ENCODE peak calls at places on chromosome 18, in five cellular contexts. O is body of pancreas; H is CD8-positive, alpha-beta T cell; D is IMR-90; S is spleen. V is an unnamed sample.

GRCh38 chr18:59056706-59057492 is 82.8 kb upstream of the SEC11C start:
- DNase-seq in S (peak; percentile 90), O (peak; percentile 48), D (peak; percentile 68), H (no peak), V (no peak)

GRCh38 chr18:39053569-39053968 is 1488.0 kb upstream of the CELF4 start:
- DNase-seq in O (no peak), D (no peak), S (no peak), H (no peak), V (no peak)

GRCh38 chr18:59662008-59662701 is 35.1 kb downstream of the CCBE1 start:
- DNase-seq in S (no peak), H (no peak), D (peak; percentile 72), O (no peak), V (no peak)

GRCh38 chr18:76064998-76065397 is 430.0 kb downstream of the ZNF516 start:
- DNase-seq in S (no peak), O (no peak), H (no peak), D (no peak), V (no peak)

GRCh38 chr18:3454365-3455089 is 4.6 kb downstream of the TGIF1 start:
- DNase-seq in O (peak; percentile 40), S (no peak), H (no peak), D (peak; percentile 72), V (no peak)

GRCh38 chr18:72811047-72811446 is 56.7 kb downstream of the NETO1 start:
- DNase-seq in O (no peak), H (no peak), S (no peak), D (no peak), V (no peak)

GRCh38 chr18:42131044-42131939 is 176.3 kb downstream of the PIK3C3 start:
- DNase-seq in S (peak; percentile 28), D (no peak), H (no peak), O (peak; percentile 27), V (no peak)

GRCh38 chr18:23528580-23529472 is 25.5 kb downstream of the RMC1 start:
- DNase-seq in H (no peak), S (no peak), D (peak; percentile 26), O (peak; percentile 17), V (no peak)

GRCh38 chr18:49846263-49846662 is 32.9 kb upstream of the ACAA2 start:
- DNase-seq in H (no peak), O (no peak), D (peak; percentile 35), S (no peak), V (no peak)

DNA sequence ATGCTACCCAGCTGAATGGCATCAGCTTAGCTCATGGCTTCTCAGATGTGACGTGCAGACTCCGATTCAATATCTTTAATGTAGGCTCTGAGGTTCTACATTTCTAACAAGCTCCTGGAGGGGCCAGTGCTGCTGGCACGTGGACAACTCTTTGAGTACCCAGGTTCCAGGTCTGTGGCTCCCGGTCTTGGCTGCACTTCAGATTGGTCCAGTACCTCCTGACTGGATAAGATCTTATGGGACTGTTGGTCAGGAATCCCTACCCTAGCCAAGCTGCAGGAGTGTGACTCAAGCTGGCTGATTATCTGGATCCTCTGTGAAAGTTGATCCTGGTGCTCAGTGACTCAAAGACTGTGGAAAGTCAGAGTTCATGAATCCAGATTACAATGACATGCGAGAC is 222.1 kb downstream of the ANKRD30B start:
- DNase-seq in H (no peak), D (no peak), S (no peak), O (no peak), V (no peak)
- H3K9me3 ChIP-seq in H (no peaks in the 10 kb centered on the region), D (peaks cover 25% of the 10 kb centered on the region), S (no peaks in the 10 kb centered on the region), O (no peaks in the 10 kb centered on the region), V (no peaks in the 10 kb centered on the region)

GRCh38 chr18:13254971-13255927 is 36.7 kb downstream of the LDLRAD4 start:
- DNase-seq in D (no peak), O (no peak), S (peak; percentile 40), H (no peak), V (no peak)
- H3K9me3 ChIP-seq in D (no peaks in the 10 kb centered on the region), O (no peaks in the 10 kb centered on the region), S (no peaks in the 10 kb centered on the region), H (no peaks in the 10 kb centered on the region), V (no peaks in the 10 kb centered on the region)

GRCh38 chr18:71426441-71426840 is 1117.7 kb downstream of the CBLN2 start:
- DNase-seq in O (no peak), D (no peak), H (no peak), S (no peak), V (no peak)

GRCh38 chr18:71431171-71431570 is 1113.0 kb downstream of the CBLN2 start:
- DNase-seq in O (no peak), S (no peak), H (no peak), D (no peak), V (no peak)

GRCh38 chr18:71431689-71432088 is 1112.5 kb downstream of the CBLN2 start:
- DNase-seq in S (no peak), H (no peak), D (no peak), O (no peak), V (no peak)
- H3K9me3 ChIP-seq in S (no peaks in the 10 kb centered on the region), H (no peaks in the 10 kb centered on the region), D (peaks cover 4% of the 10 kb centered on the region), O (no peaks in the 10 kb centered on the region), V (no peaks in the 10 kb centered on the region)

DNA sequence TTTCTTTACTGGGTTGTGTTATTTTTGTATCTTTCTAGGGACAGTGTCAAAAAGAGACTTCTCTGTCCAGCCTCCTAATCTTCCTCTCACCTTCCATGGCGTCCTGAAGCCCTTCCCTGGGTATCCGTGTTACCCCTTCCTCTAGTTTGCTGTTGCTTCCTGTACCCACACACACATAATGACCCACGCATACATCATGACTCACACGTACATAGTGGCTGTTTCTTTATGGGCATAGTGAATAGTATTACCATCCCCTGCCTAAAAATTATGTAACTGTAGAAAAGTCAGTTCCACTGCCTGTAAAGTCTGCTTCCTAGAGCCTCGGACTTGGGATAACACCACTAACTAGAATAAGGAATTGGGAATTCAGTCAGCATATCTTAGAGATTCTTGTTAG is 308.5 kb upstream of the RAB12 start:
- DNase-seq in S (no peak), O (no peak), D (peak; percentile 34), H (no peak), V (no peak)
- H3K9me3 ChIP-seq in S (no peaks in the 10 kb centered on the region), O (no peaks in the 10 kb centered on the region), D (no peaks in the 10 kb centered on the region), H (no peaks in the 10 kb centered on the region), V (no peaks in the 10 kb centered on the region)

DNA sequence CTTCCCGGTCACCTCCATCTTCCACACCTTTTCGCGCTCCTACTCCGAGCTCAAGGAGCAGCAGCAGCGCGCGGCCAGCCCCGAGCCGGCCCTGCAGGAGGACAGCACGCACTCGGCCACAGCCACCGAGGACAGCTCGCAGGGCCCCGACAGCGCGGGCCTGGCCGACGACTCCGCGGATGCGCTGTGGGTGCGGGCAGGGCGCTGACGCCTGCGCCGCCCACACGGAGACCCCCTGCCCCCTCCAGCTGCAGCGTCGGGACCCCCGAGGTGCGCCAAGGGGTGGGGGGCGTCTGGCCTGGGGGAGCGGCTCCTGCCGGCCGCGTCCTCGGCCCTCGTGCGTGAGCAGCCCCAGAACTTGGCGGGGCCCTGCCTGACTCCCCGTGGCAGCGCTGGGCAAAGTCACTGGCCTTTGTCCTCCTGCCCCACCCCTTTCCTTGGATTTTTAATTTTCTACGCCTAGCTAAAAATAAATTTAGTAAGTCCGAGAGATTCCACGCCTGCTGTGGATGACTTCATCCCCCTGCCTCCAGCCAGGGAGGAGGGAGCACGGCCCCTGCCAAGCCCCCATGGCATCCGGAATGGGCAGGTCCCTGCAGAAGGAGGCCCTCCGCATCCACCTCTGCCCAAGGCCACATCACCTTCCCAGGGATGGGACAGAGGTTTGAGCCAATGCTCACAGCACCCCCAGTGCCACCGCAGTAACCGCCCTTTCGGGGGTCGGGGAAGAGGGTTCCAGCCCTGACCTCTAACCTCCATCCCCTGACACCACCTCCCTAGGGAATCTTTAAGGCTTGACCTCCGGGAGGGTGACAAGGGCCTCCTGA is 51.6 kb downstream of the SLC66A2 start:
- DNase-seq in S (no peak), O (no peak), D (no peak), H (no peak), V (no peak)
- H3K9me3 ChIP-seq in S (peaks cover 46% of the 10 kb centered on the region), O (no peaks in the 10 kb centered on the region), D (peaks cover 41% of the 10 kb centered on the region), H (peaks cover 3% of the 10 kb centered on the region), V (peaks cover 10% of the 10 kb centered on the region)

GRCh38 chr18:48027401-48027931 is 97.0 kb upstream of the SMAD2 start:
- DNase-seq in S (peak; percentile 71), O (no peak), H (no peak), D (no peak), V (no peak)
- H3K9me3 ChIP-seq in S (no peaks in the 10 kb centered on the region), O (no peaks in the 10 kb centered on the region), H (no peaks in the 10 kb centered on the region), D (no peaks in the 10 kb centered on the region), V (no peaks in the 10 kb centered on the region)